ENCODE peak calls at places on chromosomes 12 and 14, in eight cellular contexts. P, T, G, L, W, C, U and J are unnamed samples.

GRCh38 chr14:79074501-79074900 is 904.3 kb downstream of the NRXN3 start:
- DNase-seq in P (no peak), G (no peak), T (no peak), U (no peak), C (no peak), L (no peak), W (no peak), J (no peak)

GRCh38 chr12:46465307-46465706 is 92.7 kb upstream of the SLC38A2 start:
- DNase-seq in T (no peak), W (no peak), U (no peak), G (no peak), C (no peak), P (no peak), L (no peak), J (no peak)

GRCh38 chr14:66380143-66380542 is 106.0 kb upstream of the CCDC196 start:
- DNase-seq in U (peak), P (no peak), G (no peak), L (no peak), T (no peak), C (no peak), W (no peak), J (no peak)

GRCh38 chr12:55728932-55729591 is at the start of gene CD63:
- DNase-seq in C (peak), L (peak), T (peak), P (peak), W (peak), G (no peak), U (peak), J (no peak)

GRCh38 chr14:31208546-31209424 is 1.2 kb upstream of the HECTD1 start:
- DNase-seq in W (no peak), T (no peak), C (no peak), U (peak), G (no peak), L (no peak), P (no peak), J (no peak)

GRCh38 chr12:109879332-109880048 is 851 bp downstream of the GLTP start:
- DNase-seq in L (no peak), U (no peak), W (no peak), T (no peak), P (no peak), C (no peak), G (no peak), J (no peak)

GRCh38 chr14:103067231-103067954 is 10.0 kb upstream of the CDC42BPB start:
- DNase-seq in U (no peak), C (no peak), G (no peak), T (peak), W (peak), P (no peak), L (no peak), J (no peak)

GRCh38 chr12:79424109-79424721 is 266.5 kb downstream of the PAWR start:
- DNase-seq in U (no peak), W (peak), T (no peak), C (no peak), P (no peak), L (no peak), G (peak), J (peak)

GRCh38 chr12:69275471-69275891 is 36.1 kb downstream of the CPSF6 start:
- DNase-seq in L (no peak), U (no peak), G (no peak), C (no peak), W (no peak), T (no peak), P (no peak), J (no peak)

GRCh38 chr14:24806061-24806678 is 172.2 kb upstream of the GZMB start:
- DNase-seq in W (peak), C (peak), P (no peak), G (peak), T (peak), U (peak), L (no peak), J (peak)

GRCh38 chr14:22143360-22143759 is 445.7 kb downstream of the DAD1 start:
- DNase-seq in L (no peak), C (no peak), T (no peak), W (no peak), G (no peak), P (no peak), U (no peak), J (no peak)

GRCh38 chr12:109923481-109924245 is 23.6 kb downstream of the TCHP start:
- DNase-seq in C (no peak), T (no peak), G (no peak), W (no peak), U (no peak), P (no peak), L (no peak), J (no peak)

GRCh38 chr14:21880918-21881317 is 207.3 kb upstream of the OR4E1 start:
- DNase-seq in T (no peak), U (no peak), L (no peak), P (no peak), G (no peak), C (no peak), W (no peak), J (no peak)

GRCh38 chr12:108832730-108833354 is 24.5 kb downstream of the SSH1 start:
- DNase-seq in T (no peak), U (no peak), W (peak), C (no peak), G (no peak), P (no peak), L (no peak), J (peak)

GRCh38 chr12:53211476-53212381 is 4.7 kb upstream of the ITGB7 start:
- DNase-seq in P (no peak), U (no peak), C (peak), W (no peak), G (no peak), L (no peak), T (no peak), J (no peak)

GRCh38 chr12:47867496-47867941 is 37.3 kb downstream of the VDR start:
- DNase-seq in G (peak), L (no peak), W (peak), U (no peak), T (no peak), P (no peak), C (no peak), J (peak)

GRCh38 chr12:132554857-132555630 is 55.3 kb downstream of the LRCOL1 start:
- DNase-seq in L (no peak), G (no peak), W (no peak), P (no peak), U (no peak), C (peak), T (no peak), J (no peak)

GRCh38 chr12:50689437-50689836 is 74.5 kb upstream of the ATF1 start:
- DNase-seq in L (no peak), W (no peak), T (no peak), P (no peak), G (no peak), U (no peak), C (no peak), J (no peak)

GRCh38 chr12:71169286-71169685 is 11.5 kb upstream of the TSPAN8 start:
- DNase-seq in U (no peak), T (no peak), G (no peak), W (no peak), P (no peak), C (no peak), L (no peak), J (no peak)

GRCh38 chr14:29548948-29549370 is 378.7 kb downstream of the PRKD1 start:
- DNase-seq in W (peak), L (no peak), P (no peak), T (peak), C (peak), G (peak), U (no peak), J (no peak)

GRCh38 chr14:69012251-69012953 is 33.3 kb upstream of the ACTN1 start:
- DNase-seq in G (no peak), W (no peak), L (no peak), C (no peak), P (no peak), T (no peak), U (no peak), J (no peak)

GRCh38 chr14:55404170-55404569 is 7.5 kb downstream of the ATG14 start:
- DNase-seq in U (no peak), C (no peak), L (no peak), G (peak), T (no peak), W (no peak), P (no peak), J (no peak)

GRCh38 chr12:56955631-56956256 is 1.7 kb downstream of the RDH16 start:
- DNase-seq in L (no peak), P (no peak), G (no peak), T (no peak), U (no peak), C (no peak), W (peak), J (no peak)

GRCh38 chr14:92135269-92135668 is 13.5 kb downstream of the CPSF2 start:
- DNase-seq in C (no peak), L (no peak), U (no peak), P (no peak), T (no peak), G (no peak), W (no peak), J (no peak)

GRCh38 chr14:81265641-81266169 is 44.9 kb upstream of the GTF2A1 start:
- DNase-seq in L (no peak), U (no peak), G (no peak), W (no peak), P (no peak), T (no peak), C (no peak), J (no peak)

GRCh38 chr12:53696285-53696654 is 20.4 kb upstream of the ATP5MC2 start:
- DNase-seq in L (no peak), W (peak), C (peak), P (no peak), U (no peak), T (peak), G (peak), J (no peak)

GRCh38 chr12:102728506-102729242 is 188.4 kb downstream of the PAH start:
- DNase-seq in U (no peak), T (no peak), W (no peak), L (no peak), P (no peak), G (no peak), C (no peak), J (no peak)

GRCh38 chr14:99394602-99395001 is 86.1 kb downstream of the SETD3 start:
- DNase-seq in C (no peak), G (no peak), U (no peak), P (no peak), T (no peak), W (no peak), L (no peak), J (no peak)

GRCh38 chr14:77043177-77043983 is 14.9 kb upstream of the IRF2BPL start:
- DNase-seq in U (peak), W (peak), P (no peak), G (no peak), L (no peak), T (peak), C (no peak), J (no peak)

GRCh38 chr12:2959508-2960431 is 573 bp downstream of the TEAD4 start:
- DNase-seq in G (no peak), W (peak), C (peak), P (no peak), U (peak), L (no peak), T (peak), J (peak)

GRCh38 chr12:13165578-13166120 is 30.9 kb upstream of the EMP1 start:
- DNase-seq in C (no peak), L (no peak), G (peak), P (peak), T (peak), U (peak), W (peak), J (peak)

GRCh38 chr14:101077511-101078074 is 174.1 kb upstream of the RTL1 start:
- DNase-seq in W (no peak), U (peak), L (no peak), C (no peak), G (no peak), P (no peak), T (no peak), J (no peak)

GRCh38 chr12:89117448-89118034 is 234.8 kb downstream of the DUSP6 start:
- DNase-seq in U (no peak), T (no peak), W (peak), C (peak), P (no peak), L (no peak), G (no peak), J (no peak)

GRCh38 chr14:93299831-93300230 is 33.0 kb downstream of the BTBD7 start:
- DNase-seq in G (no peak), T (no peak), U (no peak), P (no peak), C (no peak), L (no peak), W (no peak), J (no peak)

GRCh38 chr14:98579140-98579539 is 692.9 kb downstream of the BCL11B start:
- DNase-seq in W (no peak), L (no peak), P (no peak), T (no peak), U (no peak), G (no peak), C (no peak), J (no peak)

GRCh38 chr14:21036746-21037145 is 2.1 kb upstream of the RNASE13 start:
- DNase-seq in U (no peak), T (no peak), C (no peak), P (no peak), W (no peak), L (no peak), G (no peak), J (no peak)

GRCh38 chr12:106679576-106679975 is 94.9 kb upstream of the RIC8B start:
- DNase-seq in W (no peak), C (no peak), L (no peak), U (no peak), G (no peak), T (no peak), P (no peak), J (no peak)

GRCh38 chr12:47813491-47814196 is 6.1 kb downstream of the HDAC7 start:
- DNase-seq in P (no peak), U (peak), L (no peak), W (peak), G (no peak), C (no peak), T (no peak), J (no peak)